ENCODE peak calls at places on chromosomes 6 and 20, in six cellular contexts. C is stimulated activated naive B cell treated with anti-CD40 and anti-IgM and Interleukin-4, amounts not matched to agents 10 μg/mL and 1 μg/mL and 100 μg/mL, for 72 hours; E is activated T-helper 1 cell treated with anti-CD3 and anti-CD28 coated beads, Interleukin-12 subunit alpha, Interleukin-12 subunit beta, Interleukin-2, Interleukin-4 antibody, amounts not matched to agents 30 ng/mL and 10 ng/mL and 1 ng/mL, durations not matched to agents 14 hours and 24 hours and 36 hours; V is immature natural killer cell; R is activated naive CD4-positive, alpha-beta T cell treated with anti-CD3 and anti-CD28 coated beads for 36 hours; T is activated CD4-positive, alpha-beta T cell treated with anti-CD3 and anti-CD28 coated beads for 36 hours. D is an unnamed sample.

GRCh38 chr20:50837532-50838321 is 42.9 kb downstream of the BCAS4 start:
- DNase-seq in C (no peak), E (no peak), V (no peak), R (no peak), T (peak; percentile 21), D (peak; percentile 92)

GRCh38 chr6:41894366-41895299 is 542 bp downstream of the USP49 start:
- DNase-seq in C (no peak), E (no peak), V (peak; percentile 10), R (peak; percentile 42), T (peak; percentile 31), D (peak; percentile 20)

GRCh38 chr6:51214442-51214841 is 395.8 kb downstream of the TFAP2B start:
- DNase-seq in C (no peak), E (no peak), V (no peak), R (no peak), T (no peak), D (no peak)

GRCh38 chr6:50720623-50721022 is 7.3 kb downstream of the TFAP2D start:
- DNase-seq in C (no peak), E (no peak), V (no peak), R (no peak), T (no peak), D (no peak)

GRCh38 chr6:130412556-130413290 is 46.9 kb downstream of the TMEM200A start:
- DNase-seq in C (no peak), E (no peak), V (no peak), R (no peak), T (no peak), D (no peak)

GRCh38 chr20:34090645-34091044 is 21.4 kb downstream of the EIF2S2 start:
- DNase-seq in C (no peak), E (no peak), V (no peak), R (no peak), T (no peak), D (no peak)

GRCh38 chr6:6543181-6543879 is 45.2 kb upstream of the LY86 start:
- DNase-seq in C (no peak), E (no peak), V (no peak), R (no peak), T (no peak), D (peak; percentile 6)

GRCh38 chr6:106870069-106870468 is 104.5 kb downstream of the CD24 start:
- DNase-seq in C (no peak), E (no peak), V (no peak), R (no peak), T (no peak), D (peak; percentile 84)

GRCh38 chr6:133191323-133191722 is 49.8 kb upstream of the EYA4 start:
- DNase-seq in C (no peak), E (no peak), V (no peak), R (no peak), T (no peak), D (no peak)

GRCh38 chr6:141158740-141159139 is 974.0 kb upstream of the GJE1 start:
- DNase-seq in C (no peak), E (no peak), V (no peak), R (no peak), T (no peak), D (no peak)

GRCh38 chr6:80348263-80348662 is 241.8 kb downstream of the BCKDHB start:
- DNase-seq in C (no peak), E (no peak), V (no peak), R (no peak), T (no peak), D (no peak)

GRCh38 chr20:49909499-49910339 is 5.6 kb downstream of the SPATA2 start:
- DNase-seq in C (no peak), E (no peak), V (no peak), R (no peak), T (no peak), D (no peak)

GRCh38 chr6:157227202-157228166 is 95.8 kb downstream of the TMEM242 start:
- DNase-seq in C (no peak), E (peak; percentile 24), V (no peak), R (peak; percentile 37), T (peak; percentile 22), D (peak; percentile 25)

GRCh38 chr6:17863971-17864754 is 123.3 kb downstream of the KIF13A start:
- DNase-seq in C (no peak), E (no peak), V (no peak), R (no peak), T (no peak), D (peak; percentile 90)

GRCh38 chr20:52004720-52005119 is 186.9 kb downstream of the ZFP64 start:
- DNase-seq in C (no peak), E (no peak), V (no peak), R (no peak), T (no peak), D (peak; percentile 39)

GRCh38 chr6:1390071-1390804 is 862 bp downstream of the FOXF2 start:
- DNase-seq in C (no peak), E (no peak), V (no peak), R (no peak), T (peak; percentile 39), D (peak; percentile 72)

GRCh38 chr20:60586417-60587105 is 628.3 kb downstream of the CDH26 start:
- DNase-seq in C (no peak), E (no peak), V (no peak), R (no peak), T (no peak), D (no peak)

GRCh38 chr6:31749301-31750036 is 9.7 kb downstream of the MSH5 start:
- DNase-seq in C (no peak), E (no peak), V (no peak), R (no peak), T (no peak), D (no peak)